ENCODE peak calls at places on chromosomes 4 and X, in nine cellular contexts. J is mucosa of descending colon; G is smooth muscle cell of the brain vasculature; W is NCI-H1092; A is coronary artery; N is activated naive CD8-positive, alpha-beta T cell treated with anti-CD3 and anti-CD28 coated beads, Interleukin-2, amount 50 U/mL, for 16 hours; M is BJ; K is HFF-Myc; X is EH. S is an unnamed sample.

GRCh38 chr4:40564004-40564403 is 65.7 kb downstream of the RBM47 start:
- DNase-seq in J (no peak), G (no peak), W (no peak), A (no peak), N (no peak), M (no peak), K (no peak), X (peak; percentile 68), S (no peak)

GRCh38 chr4:42655248-42655647 is 1.7 kb downstream of the ATP8A1 start:
- DNase-seq in J (no peak), G (no peak), W (no peak), A (no peak), N (no peak), M (no peak), K (no peak), X (no peak), S (no peak)

GRCh38 chrX:55451626-55451989 is 319 bp upstream of the MAGEH1 start:
- DNase-seq in J (no peak), G (peak; percentile 0), W (no peak), A (no peak), N (no peak), M (no peak), K (no peak), X (no peak), S (no peak)

GRCh38 chrX:2430265-2430825 is 70.4 kb downstream of the DHRSX start:
- DNase-seq in J (no peak), G (no peak), W (no peak), A (no peak), N (no peak), M (no peak), K (no peak), X (no peak), S (no peak)

GRCh38 chrX:37348237-37349130 is 680 bp upstream of the PRRG1 start:
- DNase-seq in J (no peak), G (no peak), W (no peak), A (no peak), N (no peak), M (peak; percentile 27), K (no peak), X (peak; percentile 71), S (no peak)

GRCh38 chr4:28082686-28083390 is 1222.2 kb downstream of the STIM2 start:
- DNase-seq in J (no peak), G (no peak), W (no peak), A (no peak), N (no peak), M (no peak), K (no peak), X (peak; percentile 49), S (no peak)

GRCh38 chr4:89640620-89641366 is 196.2 kb downstream of the SNCA start:
- DNase-seq in J (peak; percentile 56), G (peak; percentile 3), W (no peak), A (no peak), N (no peak), M (no peak), K (peak; percentile 15), X (peak; percentile 54), S (no peak)

GRCh38 chr4:51895816-51896408 is 53.0 kb downstream of the DCUN1D4 start:
- DNase-seq in J (no peak), G (peak; percentile 35), W (peak; percentile 12), A (no peak), N (peak; percentile 6), M (peak; percentile 13), K (peak; percentile 45), X (peak; percentile 75), S (peak; percentile 49)

GRCh38 chr4:25068386-25068785 is 37.6 kb upstream of the LGI2 start:
- DNase-seq in J (no peak), G (no peak), W (no peak), A (no peak), N (no peak), M (no peak), K (no peak), X (no peak), S (no peak)

GRCh38 chr4:41442818-41443217 is 95.1 kb upstream of the LIMCH1 start:
- DNase-seq in J (no peak), G (no peak), W (peak; percentile 25), A (no peak), N (no peak), M (no peak), K (no peak), X (peak; percentile 55), S (no peak)

GRCh38 chr4:37780444-37781133 is 45.9 kb upstream of the PGM2 start:
- DNase-seq in J (peak; percentile 34), G (no peak), W (no peak), A (no peak), N (no peak), M (no peak), K (no peak), X (peak; percentile 15), S (no peak)

GRCh38 chr4:22094217-22094616 is 145.6 kb upstream of the KCNIP4 start:
- DNase-seq in J (no peak), G (no peak), W (no peak), A (no peak), N (no peak), M (no peak), K (no peak), X (no peak), S (no peak)

GRCh38 chr4:149347139-149347538 is 468.5 kb downstream of the IQCM start:
- DNase-seq in J (no peak), G (no peak), W (no peak), A (no peak), N (no peak), M (no peak), K (no peak), X (no peak), S (no peak)

GRCh38 chr4:138007572-138007971 is 234.6 kb downstream of the SLC7A11 start:
- DNase-seq in J (no peak), G (no peak), W (no peak), A (no peak), N (no peak), M (no peak), K (no peak), X (no peak), S (peak; percentile 4)

GRCh38 chr4:186934841-186935443 is 211.3 kb upstream of the FAT1 start:
- DNase-seq in J (no peak), G (no peak), W (no peak), A (no peak), N (no peak), M (no peak), K (no peak), X (no peak), S (no peak)

GRCh38 chr4:87806520-87806919 is 7.2 kb downstream of the IBSP start:
- DNase-seq in J (no peak), G (no peak), W (no peak), A (no peak), N (no peak), M (no peak), K (no peak), X (peak; percentile 78), S (no peak)

GRCh38 chrX:9542765-9543119 is 77.9 kb downstream of the TBL1X start:
- DNase-seq in J (no peak), G (no peak), W (no peak), A (no peak), N (no peak), M (no peak), K (no peak), X (no peak), S (no peak)

GRCh38 chr4:24651266-24651665 is 66.9 kb upstream of the DHX15 start:
- DNase-seq in J (no peak), G (no peak), W (no peak), A (no peak), N (no peak), M (no peak), K (no peak), X (no peak), S (peak; percentile 31)

GRCh38 chr4:76208005-76208765 is 5.4 kb downstream of the SCARB2 start:
- DNase-seq in J (peak; percentile 79), G (peak; percentile 84), W (peak; percentile 23), A (peak; percentile 86), N (no peak), M (peak; percentile 71), K (peak; percentile 82), X (peak; percentile 94), S (no peak)

GRCh38 chr4:102546635-102547034 is 45.5 kb downstream of the NFKB1 start:
- DNase-seq in J (no peak), G (no peak), W (no peak), A (no peak), N (no peak), M (no peak), K (no peak), X (no peak), S (no peak)

GRCh38 chrX:13223868-13224555 is 95.8 kb downstream of the ATXN3L start:
- DNase-seq in J (no peak), G (no peak), W (peak; percentile 14), A (no peak), N (no peak), M (peak; percentile 41), K (peak; percentile 77), X (peak; percentile 90), S (no peak)

GRCh38 chr4:124199755-124200154 is 512.8 kb downstream of the ANKRD50 start:
- DNase-seq in J (no peak), G (no peak), W (no peak), A (no peak), N (no peak), M (no peak), K (no peak), X (peak; percentile 74), S (no peak)

GRCh38 chr4:184403384-184403781 is 71.0 kb downstream of the IRF2 start:
- DNase-seq in J (no peak), G (no peak), W (no peak), A (no peak), N (no peak), M (no peak), K (no peak), X (no peak), S (no peak)

GRCh38 chr4:8004066-8004465 is 64.4 kb upstream of the AFAP1 start:
- DNase-seq in J (no peak), G (no peak), W (no peak), A (no peak), N (no peak), M (no peak), K (no peak), X (no peak), S (no peak)

GRCh38 chr4:6971536-6972374 is 62.1 kb downstream of the TBC1D14 start:
- DNase-seq in J (no peak), G (no peak), W (no peak), A (no peak), N (no peak), M (no peak), K (no peak), X (no peak), S (no peak)

GRCh38 chr4:5751073-5751917 is 40.3 kb downstream of the EVC start:
- DNase-seq in J (no peak), G (no peak), W (no peak), A (peak; percentile 66), N (no peak), M (peak; percentile 59), K (peak; percentile 31), X (peak; percentile 82), S (no peak)

GRCh38 chr4:41587286-41587685 is 49.3 kb downstream of the LIMCH1 start:
- DNase-seq in J (no peak), G (no peak), W (no peak), A (no peak), N (no peak), M (no peak), K (no peak), X (no peak), S (no peak)

GRCh38 chr4:138398297-138398696 is 156.1 kb upstream of the SLC7A11 start:
- DNase-seq in J (no peak), G (peak; percentile 74), W (no peak), A (no peak), N (no peak), M (no peak), K (no peak), X (no peak), S (no peak)

GRCh38 chr4:92021788-92022187 is 282.0 kb upstream of the GRID2 start:
- DNase-seq in J (no peak), G (no peak), W (no peak), A (no peak), N (no peak), M (no peak), K (no peak), X (no peak), S (no peak)

GRCh38 chr4:88792268-88792781 is 94.7 kb upstream of the NAP1L5 start:
- DNase-seq in J (no peak), G (no peak), W (no peak), A (no peak), N (no peak), M (peak; percentile 39), K (no peak), X (peak; percentile 91), S (no peak)

GRCh38 chrX:41619221-41619620 is 69.6 kb upstream of the GPR34 start:
- DNase-seq in J (no peak), G (no peak), W (no peak), A (no peak), N (no peak), M (no peak), K (no peak), X (peak; percentile 41), S (no peak)

S was measured in CMK.